ENCODE peak calls at places on chromosomes 4 and X, in ten cellular contexts. U is psoas muscle, J is GM06990, L is uterus, B is body of pancreas, K is nephron progenitor cell, Q is PC-3, P is brain microvascular endothelial cell, C is bronchial epithelial cell, O is adrenal gland. D is an unnamed sample.
A peak's percentile ranks its signal among the peaks of the same experiment; 100 is the strongest.

GRCh38 chrX:144586756-144587155 is 660.5 kb upstream of the SPANXN1 start:
- DNase-seq in U (no peak), J (no peak), L (no peak), B (no peak), K (no peak), Q (peak; percentile 67), P (no peak), C (peak; percentile 38), O (no peak), D (no peak)

GRCh38 chr4:23084559-23085248 is 392.0 kb downstream of the GBA3 start:
- DNase-seq in U (no peak), J (no peak), L (no peak), B (no peak), K (no peak), Q (peak; percentile 67), P (peak; percentile 9), C (peak; percentile 33), O (no peak), D (no peak)

GRCh38 chr4:26420438-26420837 is 69.8 kb downstream of the CCKAR start:
- DNase-seq in U (no peak), J (no peak), L (no peak), B (no peak), K (no peak), Q (no peak), P (peak; percentile 43), C (no peak), O (no peak), D (no peak)

GRCh38 chr4:155888171-155888570 is 15.3 kb upstream of the TDO2 start:
- DNase-seq in U (no peak), J (no peak), L (no peak), B (no peak), K (no peak), Q (no peak), P (no peak), C (peak; percentile 8), O (no peak), D (no peak)

GRCh38 chrX:9846631-9847030 is 60.4 kb downstream of the SHROOM2 start:
- DNase-seq in U (no peak), J (no peak), L (no peak), B (no peak), K (no peak), Q (no peak), P (no peak), C (no peak), O (no peak), D (no peak)

GRCh38 chr4:113169368-113169767 is 119.9 kb downstream of the ANK2 start:
- DNase-seq in U (no peak), J (no peak), L (no peak), B (no peak), K (peak; percentile 33), Q (peak; percentile 6), P (peak; percentile 5), C (no peak), O (no peak), D (no peak)

GRCh38 chr4:154485127-154485773 is 6.3 kb downstream of the DCHS2 start:
- DNase-seq in U (no peak), J (no peak), L (no peak), B (no peak), K (no peak), Q (no peak), P (no peak), C (no peak), O (no peak), D (no peak)

GRCh38 chr4:176538217-176538925 is 218.6 kb downstream of the SPCS3 start:
- DNase-seq in U (no peak), J (no peak), L (no peak), B (no peak), K (no peak), Q (peak; percentile 80), P (peak; percentile 96), C (peak; percentile 89), O (no peak), D (no peak)

DNA sequence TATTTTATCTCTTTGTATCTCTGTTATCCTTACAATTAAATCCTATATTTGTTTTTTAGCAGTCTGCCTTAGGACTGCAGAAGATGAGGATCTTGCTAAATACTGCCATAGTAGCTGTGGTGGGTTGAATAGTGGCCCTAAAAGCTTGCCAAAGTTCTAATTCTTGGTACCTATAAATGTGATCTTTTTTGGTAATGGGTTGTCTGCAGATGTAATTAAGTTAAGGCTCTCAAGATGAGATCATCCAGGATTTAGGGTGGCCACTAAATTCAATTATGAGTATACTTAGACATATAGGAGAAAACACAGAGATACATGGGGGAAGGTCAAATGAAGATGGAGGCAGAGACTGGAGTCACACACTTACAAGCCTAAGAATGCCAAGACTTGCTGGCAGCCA is 1753.7 kb downstream of the RPA4 start:
- DNase-seq in U (no peak), J (no peak), L (no peak), B (no peak), K (no peak), Q (no peak), P (no peak), C (no peak), O (no peak), D (no peak)
- TF ChIP-seq CTCF in U (no peak), J (no peak), L (no peak), B (no peak), K (no peak), Q (no peak), P (no peak), C (no peak), O (no peak), D (no peak)

GRCh38 chr4:7595883-7596535 is 161.3 kb upstream of the PSAPL1 start:
- DNase-seq in U (no peak), J (no peak), L (no peak), B (no peak), K (no peak), Q (peak; percentile 58), P (no peak), C (no peak), O (no peak), D (no peak)

GRCh38 chr4:7597281-7597680 is 162.6 kb upstream of the PSAPL1 start:
- DNase-seq in U (no peak), J (no peak), L (no peak), B (no peak), K (no peak), Q (no peak), P (no peak), C (no peak), O (no peak), D (no peak)

GRCh38 chr4:7590205-7590604 is 155.5 kb upstream of the PSAPL1 start:
- DNase-seq in U (no peak), J (no peak), L (no peak), B (no peak), K (no peak), Q (peak; percentile 83), P (no peak), C (no peak), O (no peak), D (no peak)

GRCh38 chr4:7591409-7592063 is 156.8 kb upstream of the PSAPL1 start:
- DNase-seq in U (no peak), J (no peak), L (no peak), B (no peak), K (no peak), Q (no peak), P (no peak), C (no peak), O (no peak), D (no peak)

DNA sequence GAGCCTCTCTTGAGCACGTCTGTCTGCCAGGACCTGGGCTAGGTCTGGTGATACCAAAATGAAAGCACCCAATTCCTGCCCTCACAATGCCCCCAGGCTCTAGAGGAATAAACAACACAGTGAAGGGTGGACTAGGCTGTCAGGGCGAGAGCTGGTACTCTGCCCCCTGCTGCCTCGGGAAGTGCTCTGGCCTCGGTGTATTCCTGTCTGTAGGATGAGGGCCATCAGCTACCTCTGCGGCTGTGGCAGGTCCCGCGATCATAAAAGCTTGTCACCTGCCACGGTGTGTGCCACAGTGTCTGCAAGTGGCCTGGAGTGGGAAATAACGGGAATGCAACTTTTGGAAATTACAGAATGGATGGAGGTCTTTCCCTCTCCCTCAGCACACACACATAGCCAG is 159.3 kb upstream of the PSAPL1 start:
- DNase-seq in U (no peak), J (no peak), L (no peak), B (no peak), K (no peak), Q (no peak), P (no peak), C (no peak), O (no peak), D (no peak)
- TF ChIP-seq CTCF in U (no peak), J (no peak), L (no peak), B (no peak), K (no peak), Q (no peak), P (peak; percentile 21), C (no peak), O (no peak), D (no peak)

GRCh38 chr4:132614682-132615081 is 534.4 kb upstream of the PCDH10 start:
- DNase-seq in U (no peak), J (no peak), L (no peak), B (no peak), K (no peak), Q (no peak), P (no peak), C (peak; percentile 4), O (no peak), D (no peak)
- TF ChIP-seq CTCF in U (no peak), J (no peak), L (no peak), B (no peak), K (peak; percentile 43), Q (peak; percentile 50), P (peak; percentile 33), C (no peak), O (peak; percentile 36), D (peak; percentile 82)

GRCh38 chr4:30724217-30724616 is 4.0 kb downstream of the PCDH7 start:
- DNase-seq in U (no peak), J (no peak), L (no peak), B (no peak), K (no peak), Q (no peak), P (no peak), C (no peak), O (no peak), D (no peak)

GRCh38 chr4:30722916-30723270 is 2.7 kb downstream of the PCDH7 start:
- DNase-seq in U (no peak), J (peak; percentile 1), L (no peak), B (peak; percentile 6), K (peak; percentile 20), Q (no peak), P (no peak), C (no peak), O (no peak), D (no peak)

GRCh38 chr4:30720656-30721352 is 635 bp downstream of the PCDH7 start:
- DNase-seq in U (peak; percentile 58), J (peak; percentile 18), L (peak; percentile 32), B (peak; percentile 7), K (peak; percentile 54), Q (peak; percentile 21), P (peak; percentile 27), C (no peak), O (no peak), D (peak; percentile 75)

GRCh38 chr4:30721353-30722091 is 1.4 kb downstream of the PCDH7 start:
- DNase-seq in U (peak; percentile 60), J (peak; percentile 18), L (peak; percentile 53), B (peak; percentile 42), K (peak; percentile 77), Q (peak; percentile 14), P (no peak), C (no peak), O (no peak), D (peak; percentile 77)

DNA sequence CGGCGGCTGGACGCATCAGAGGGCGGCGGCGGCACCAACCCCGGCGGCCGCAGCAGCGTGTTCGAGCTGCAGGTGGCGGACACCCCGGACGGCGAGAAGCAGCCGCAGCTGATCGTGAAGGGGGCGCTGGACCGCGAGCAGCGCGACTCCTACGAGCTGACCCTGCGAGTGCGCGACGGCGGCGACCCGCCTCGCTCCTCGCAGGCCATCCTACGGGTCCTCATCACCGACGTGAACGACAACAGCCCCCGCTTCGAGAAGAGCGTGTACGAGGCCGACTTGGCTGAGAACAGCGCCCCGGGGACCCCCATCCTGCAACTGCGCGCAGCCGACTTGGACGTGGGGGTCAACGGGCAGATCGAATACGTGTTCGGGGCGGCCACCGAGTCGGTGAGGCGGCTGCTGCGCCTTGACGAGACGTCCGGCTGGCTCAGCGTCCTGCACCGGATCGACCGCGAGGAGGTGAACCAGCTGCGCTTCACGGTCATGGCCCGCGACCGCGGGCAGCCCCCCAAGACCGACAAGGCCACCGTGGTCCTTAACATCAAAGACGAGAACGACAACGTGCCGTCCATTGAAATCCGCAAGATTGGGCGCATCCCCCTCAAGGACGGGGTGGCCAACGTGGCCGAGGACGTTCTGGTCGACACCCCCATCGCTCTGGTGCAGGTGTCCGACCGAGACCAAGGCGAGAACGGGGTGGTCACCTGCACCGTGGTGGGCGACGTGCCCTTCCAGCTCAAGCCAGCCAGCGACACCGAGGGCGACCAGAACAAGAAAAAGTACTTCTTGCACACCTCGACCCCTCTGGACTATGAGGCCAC is 2.1 kb downstream of the PCDH7 start:
- DNase-seq in U (peak; percentile 52), J (peak; percentile 4), L (peak; percentile 27), B (peak; percentile 5), K (peak; percentile 30), Q (no peak), P (no peak), C (no peak), O (no peak), D (no peak)
- TF ChIP-seq CTCF in U (no peak), J (no peak), L (no peak), B (no peak), K (peak; percentile 19), Q (no peak), P (no peak), C (no peak), O (no peak), D (peak; percentile 16)

D was measured in type B pancreatic cell.